ENCODE peak calls at places on chromosome 5, in seven cellular contexts. Q is PC-3; N is CD8-positive, alpha-beta T cell; W is heart right ventricle; R is heart left ventricle; C is fibroblast of mammary gland; Z is NB4. P is an unnamed sample.

GRCh38 chr5:53642006-53642405 is 81.6 kb downstream of the NDUFS4 start:
- DNase-seq in Q (no peak), N (no peak), W (no peak), R (no peak), C (peak), Z (no peak), P (no peak)

GRCh38 chr5:126912607-126913006 is 117.8 kb downstream of the MARCHF3 start:
- DNase-seq in Q (no peak), N (no peak), W (no peak), R (no peak), C (peak), Z (peak), P (no peak)

GRCh38 chr5:20972419-20972925 is 984.5 kb upstream of the CDH18 start:
- DNase-seq in Q (peak), N (no peak), W (peak), R (peak), C (peak), Z (peak), P (no peak)

GRCh38 chr5:164433471-164433870 is 928.1 kb downstream of the MAT2B start:
- DNase-seq in Q (peak), N (no peak), W (no peak), R (no peak), C (no peak), Z (no peak), P (no peak)

GRCh38 chr5:51230336-51230735 is 152.9 kb upstream of the ISL1 start:
- DNase-seq in Q (no peak), N (no peak), W (no peak), R (no peak), C (no peak), Z (no peak), P (no peak)

GRCh38 chr5:41161271-41161670 is 52.1 kb downstream of the C6 start:
- DNase-seq in Q (peak), N (no peak), W (no peak), R (no peak), C (no peak), Z (no peak), P (no peak)

GRCh38 chr5:98656106-98656795 is 117.2 kb upstream of the RGMB start:
- DNase-seq in Q (no peak), N (no peak), W (no peak), R (no peak), C (peak), Z (no peak), P (no peak)

GRCh38 chr5:43227655-43228054 is 35.6 kb downstream of the NIM1K start:
- DNase-seq in Q (peak), N (no peak), W (no peak), R (no peak), C (peak), Z (peak), P (no peak)

GRCh38 chr5:133240425-133241091 is 188.7 kb downstream of the HSPA4 start:
- DNase-seq in Q (peak), N (no peak), W (peak), R (peak), C (peak), Z (peak), P (no peak)

GRCh38 chr5:65199988-65200668 is 281.6 kb downstream of the ADAMTS6 start:
- DNase-seq in Q (peak), N (no peak), W (no peak), R (no peak), C (peak), Z (no peak), P (no peak)

GRCh38 chr5:145101246-145101645 is 733.9 kb downstream of the PRELID2 start:
- DNase-seq in Q (peak), N (no peak), W (no peak), R (no peak), C (no peak), Z (peak), P (no peak)

GRCh38 chr5:155129513-155129880 is 115.9 kb downstream of the KIF4B start:
- DNase-seq in Q (peak), N (no peak), W (no peak), R (no peak), C (peak), Z (no peak), P (no peak)

GRCh38 chr5:147455321-147455720 is 54.5 kb downstream of the DPYSL3 start:
- DNase-seq in Q (no peak), N (no peak), W (no peak), R (no peak), C (peak), Z (peak), P (no peak)

GRCh38 chr5:103207653-103208052 is 50.9 kb upstream of the MACIR start:
- DNase-seq in Q (no peak), N (no peak), W (no peak), R (no peak), C (peak), Z (peak), P (no peak)

GRCh38 chr5:137374110-137374853 is 124.8 kb downstream of the SPOCK1 start:
- DNase-seq in Q (peak), N (no peak), W (no peak), R (no peak), C (no peak), Z (no peak), P (no peak)

GRCh38 chr5:14029185-14029584 is 84.7 kb upstream of the DNAH5 start:
- DNase-seq in Q (peak), N (no peak), W (no peak), R (no peak), C (no peak), Z (no peak), P (no peak)

GRCh38 chr5:27144456-27144855 is 106.1 kb upstream of the CDH9 start:
- DNase-seq in Q (peak), N (no peak), W (no peak), R (no peak), C (peak), Z (no peak), P (no peak)

GRCh38 chr5:150322202-150322601 is 19.5 kb upstream of the ARSI start:
- DNase-seq in Q (peak), N (no peak), W (no peak), R (no peak), C (peak), Z (no peak), P (no peak)

GRCh38 chr5:74504463-74504862 is 136.1 kb downstream of the ENC1 start:
- DNase-seq in Q (no peak), N (no peak), W (no peak), R (no peak), C (no peak), Z (no peak), P (no peak)

GRCh38 chr5:74510476-74510875 is 130.1 kb downstream of the ENC1 start:
- DNase-seq in Q (no peak), N (no peak), W (no peak), R (no peak), C (peak), Z (no peak), P (no peak)

GRCh38 chr5:74506119-74506518 is 134.4 kb downstream of the ENC1 start:
- DNase-seq in Q (no peak), N (no peak), W (no peak), R (no peak), C (no peak), Z (no peak), P (no peak)

GRCh38 chr5:74502479-74502950 is 138.0 kb downstream of the ENC1 start:
- DNase-seq in Q (no peak), N (no peak), W (peak), R (no peak), C (no peak), Z (no peak), P (no peak)

GRCh38 chr5:74507596-74507995 is 132.9 kb downstream of the ENC1 start:
- DNase-seq in Q (no peak), N (no peak), W (no peak), R (no peak), C (no peak), Z (no peak), P (no peak)
- TF ChIP-seq CTCF in Q (no peak), N (no peak), W (no peak), R (no peak), C (no peak), Z (no peak), P (no peak)

GRCh38 chr5:56083286-56083854 is 88.6 kb upstream of the IL6ST start:
- DNase-seq in Q (no peak), N (no peak), W (no peak), R (no peak), C (no peak), Z (no peak), P (no peak)
- TF ChIP-seq CTCF in Q (no peak), N (no peak), W (no peak), R (no peak), C (no peak), Z (no peak), P (no peak)

GRCh38 chr5:160303690-160304089 is 8.7 kb downstream of the CCNJL start:
- DNase-seq in Q (no peak), N (no peak), W (no peak), R (no peak), C (no peak), Z (no peak), P (no peak)
- TF ChIP-seq CTCF in Q (no peak), N (no peak), W (no peak), R (no peak), C (no peak), Z (no peak), P (no peak)

DNA sequence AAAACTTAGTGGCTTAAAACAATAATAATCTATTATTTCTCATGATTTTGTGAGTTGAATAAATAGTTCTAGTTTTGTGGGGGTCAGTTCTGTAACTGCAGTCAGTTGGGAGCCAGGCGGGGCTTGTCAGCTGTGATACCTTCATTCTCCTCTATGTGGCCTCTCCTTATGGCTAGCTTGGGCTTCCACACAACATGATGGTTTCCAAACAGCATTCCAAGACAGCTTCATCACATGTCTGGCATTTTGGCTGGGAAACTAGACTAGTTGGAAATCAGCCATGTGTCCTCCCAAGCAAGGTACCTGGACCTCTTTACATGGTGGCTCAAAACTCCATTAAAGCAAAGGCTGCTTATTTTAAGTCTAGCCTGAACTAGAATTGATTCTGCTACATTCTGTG is 61.4 kb upstream of the RANBP3L start:
- DNase-seq in Q (peak), N (no peak), W (no peak), R (no peak), C (peak), Z (no peak), P (no peak)
- TF ChIP-seq CTCF in Q (peak), N (no peak), W (no peak), R (no peak), C (peak), Z (no peak), P (no peak)